ENCODE peak calls at places on chromosomes 12 and 14, in six cellular contexts. X is ACHN, D is NCI-H1092, Q is Calu3, C is left ventricle myocardium inferior, K is LoVo. Z is an unnamed sample.

GRCh38 chr14:40218282-40218941 is 786.2 kb upstream of the FBXO33 start:
- DNase-seq in X (no peak), D (no peak), Q (no peak), C (no peak), K (no peak), Z (no peak)

GRCh38 chr12:104427547-104427938 is 29.2 kb upstream of the CHST11 start:
- DNase-seq in X (no peak), D (no peak), Q (no peak), C (no peak), K (no peak), Z (no peak)

GRCh38 chr12:76080729-76081415 is 3.6 kb downstream of the NAP1L1 start:
- DNase-seq in X (peak), D (no peak), Q (peak), C (no peak), K (no peak), Z (no peak)

GRCh38 chr14:104924421-104925213 is at the start of gene PLD4:
- DNase-seq in X (no peak), D (no peak), Q (no peak), C (no peak), K (no peak), Z (no peak)

GRCh38 chr12:93010461-93010860 is 81.4 kb upstream of the EEA1 start:
- DNase-seq in X (no peak), D (no peak), Q (no peak), C (no peak), K (no peak), Z (no peak)

GRCh38 chr12:47868552-47869031 is 36.2 kb downstream of the VDR start:
- DNase-seq in X (no peak), D (no peak), Q (no peak), C (no peak), K (no peak), Z (no peak)

GRCh38 chr14:61925043-61925442 is 162.8 kb downstream of the SNAPC1 start:
- DNase-seq in X (peak), D (peak), Q (peak), C (no peak), K (no peak), Z (no peak)

GRCh38 chr12:123559468-123559867 is 24.9 kb upstream of the TMED2 start:
- DNase-seq in X (no peak), D (no peak), Q (no peak), C (no peak), K (no peak), Z (no peak)

GRCh38 chr14:91281346-91281745 is 36.8 kb upstream of the GPR68 start:
- DNase-seq in X (no peak), D (no peak), Q (no peak), C (no peak), K (no peak), Z (no peak)

GRCh38 chr12:14207946-14208612 is 157.4 kb upstream of the ATF7IP start:
- DNase-seq in X (no peak), D (no peak), Q (peak), C (no peak), K (peak), Z (no peak)

GRCh38 chr12:62446741-62447452 is 19.7 kb upstream of the MON2 start:
- DNase-seq in X (no peak), D (no peak), Q (no peak), C (no peak), K (no peak), Z (no peak)

GRCh38 chr14:91968280-91968679 is 20.8 kb upstream of the FBLN5 start:
- DNase-seq in X (no peak), D (no peak), Q (no peak), C (no peak), K (no peak), Z (no peak)

Z was measured in C1 segment of cervical spinal cord.